ENCODE peak calls at places on chromosomes 11 and 22, in nine cellular contexts. One of them, this sample, is unnamed. For H3K9me3, the result is how much of the 10 kb centered on the place peaks cover.

GRCh38 chr22:24187731-24188644 is 6.7 kb downstream of the SUSD2 start:
- DNase-seq in CD4-positive, alpha-beta memory T cell: no peak
- DNase-seq in cardiac muscle cell: no peak
- DNase-seq in aorta: peak
- DNase-seq in uterus: no peak
- DNase-seq in left ventricle myocardium inferior: peak
- DNase-seq in endodermal cell: no peak
- DNase-seq in K562: no peak
- DNase-seq in CD4-positive, alpha-beta T cell: no peak
- DNase-seq in this sample: no peak

GRCh38 chr22:44325718-44326548 is 13.2 kb upstream of the SHISAL1 start:
- DNase-seq in CD4-positive, alpha-beta memory T cell: no peak
- DNase-seq in cardiac muscle cell: peak
- DNase-seq in aorta: no peak
- DNase-seq in uterus: no peak
- DNase-seq in left ventricle myocardium inferior: no peak
- DNase-seq in endodermal cell: no peak
- DNase-seq in K562: no peak
- DNase-seq in CD4-positive, alpha-beta T cell: no peak
- DNase-seq in this sample: no peak

GRCh38 chr22:46072981-46073682 is 77.2 kb upstream of the PPARA start:
- DNase-seq in CD4-positive, alpha-beta memory T cell: no peak
- DNase-seq in cardiac muscle cell: no peak
- DNase-seq in aorta: peak
- DNase-seq in uterus: peak
- DNase-seq in left ventricle myocardium inferior: peak
- DNase-seq in endodermal cell: no peak
- DNase-seq in K562: no peak
- DNase-seq in CD4-positive, alpha-beta T cell: no peak
- DNase-seq in this sample: no peak

GRCh38 chr11:10605941-10606381 is 37.5 kb upstream of the LYVE1 start:
- DNase-seq in CD4-positive, alpha-beta memory T cell: no peak
- DNase-seq in cardiac muscle cell: peak
- DNase-seq in aorta: peak
- DNase-seq in uterus: no peak
- DNase-seq in left ventricle myocardium inferior: peak
- DNase-seq in endodermal cell: peak
- DNase-seq in K562: peak
- DNase-seq in CD4-positive, alpha-beta T cell: no peak
- DNase-seq in this sample: no peak

GRCh38 chr11:32279672-32280071 is 155.7 kb downstream of the WT1 start:
- DNase-seq in CD4-positive, alpha-beta memory T cell: no peak
- DNase-seq in cardiac muscle cell: no peak
- DNase-seq in aorta: no peak
- DNase-seq in uterus: no peak
- DNase-seq in left ventricle myocardium inferior: no peak
- DNase-seq in endodermal cell: peak
- DNase-seq in K562: no peak
- DNase-seq in CD4-positive, alpha-beta T cell: no peak
- DNase-seq in this sample: no peak

GRCh38 chr11:59192446-59193020 is 20.2 kb downstream of the MPEG1 start:
- DNase-seq in CD4-positive, alpha-beta memory T cell: no peak
- DNase-seq in cardiac muscle cell: no peak
- DNase-seq in aorta: no peak
- DNase-seq in uterus: no peak
- DNase-seq in left ventricle myocardium inferior: no peak
- DNase-seq in endodermal cell: no peak
- DNase-seq in K562: no peak
- DNase-seq in CD4-positive, alpha-beta T cell: no peak
- DNase-seq in this sample: no peak

GRCh38 chr11:64000740-64001514 is 14.7 kb downstream of the OTUB1 start:
- DNase-seq in CD4-positive, alpha-beta memory T cell: no peak
- DNase-seq in cardiac muscle cell: no peak
- DNase-seq in aorta: no peak
- DNase-seq in uterus: no peak
- DNase-seq in left ventricle myocardium inferior: no peak
- DNase-seq in endodermal cell: no peak
- DNase-seq in K562: no peak
- DNase-seq in CD4-positive, alpha-beta T cell: no peak
- DNase-seq in this sample: no peak

GRCh38 chr11:118488480-118489109 is 38.7 kb upstream of the TTC36 start:
- DNase-seq in CD4-positive, alpha-beta memory T cell: peak
- DNase-seq in cardiac muscle cell: peak
- DNase-seq in aorta: peak
- DNase-seq in uterus: peak
- DNase-seq in left ventricle myocardium inferior: peak
- DNase-seq in endodermal cell: peak
- DNase-seq in K562: peak
- DNase-seq in CD4-positive, alpha-beta T cell: peak
- DNase-seq in this sample: peak

GRCh38 chr11:131038597-131038996 is 122.3 kb upstream of the SNX19 start:
- DNase-seq in CD4-positive, alpha-beta memory T cell: no peak
- DNase-seq in cardiac muscle cell: peak
- DNase-seq in aorta: no peak
- DNase-seq in uterus: no peak
- DNase-seq in left ventricle myocardium inferior: no peak
- DNase-seq in endodermal cell: peak
- DNase-seq in K562: peak
- DNase-seq in CD4-positive, alpha-beta T cell: no peak
- DNase-seq in this sample: no peak

GRCh38 chr11:72235351-72236057 is 8.5 kb downstream of the PHOX2A start:
- DNase-seq in CD4-positive, alpha-beta memory T cell: no peak
- DNase-seq in cardiac muscle cell: no peak
- DNase-seq in aorta: no peak
- DNase-seq in uterus: no peak
- DNase-seq in left ventricle myocardium inferior: no peak
- DNase-seq in endodermal cell: peak
- DNase-seq in K562: no peak
- DNase-seq in CD4-positive, alpha-beta T cell: no peak
- DNase-seq in this sample: no peak

GRCh38 chr22:27680636-27681035 is 120.9 kb downstream of the MN1 start:
- DNase-seq in CD4-positive, alpha-beta memory T cell: no peak
- DNase-seq in cardiac muscle cell: no peak
- DNase-seq in aorta: no peak
- DNase-seq in uterus: no peak
- DNase-seq in left ventricle myocardium inferior: no peak
- DNase-seq in endodermal cell: no peak
- DNase-seq in K562: no peak
- DNase-seq in CD4-positive, alpha-beta T cell: no peak
- DNase-seq in this sample: no peak

GRCh38 chr22:20566420-20567260 is 59.2 kb downstream of the MED15 start:
- DNase-seq in CD4-positive, alpha-beta memory T cell: peak
- DNase-seq in cardiac muscle cell: peak
- DNase-seq in aorta: no peak
- DNase-seq in uterus: peak
- DNase-seq in left ventricle myocardium inferior: peak
- DNase-seq in endodermal cell: no peak
- DNase-seq in K562: no peak
- DNase-seq in CD4-positive, alpha-beta T cell: peak
- DNase-seq in this sample: peak

GRCh38 chr11:69049490-69049867 is 747 bp downstream of the TPCN2 start:
- DNase-seq in CD4-positive, alpha-beta memory T cell: peak
- DNase-seq in cardiac muscle cell: no peak
- DNase-seq in aorta: no peak
- DNase-seq in uterus: no peak
- DNase-seq in left ventricle myocardium inferior: no peak
- DNase-seq in endodermal cell: no peak
- DNase-seq in K562: peak
- DNase-seq in CD4-positive, alpha-beta T cell: no peak
- DNase-seq in this sample: no peak

GRCh38 chr11:112132737-112133136 is 31.2 kb downstream of the IL18 start:
- DNase-seq in CD4-positive, alpha-beta memory T cell: no peak
- DNase-seq in cardiac muscle cell: no peak
- DNase-seq in aorta: no peak
- DNase-seq in uterus: no peak
- DNase-seq in left ventricle myocardium inferior: no peak
- DNase-seq in endodermal cell: no peak
- DNase-seq in K562: no peak
- DNase-seq in CD4-positive, alpha-beta T cell: no peak
- DNase-seq in this sample: no peak

GRCh38 chr22:22059476-22060002 is 77.0 kb upstream of the TOP3B start:
- DNase-seq in CD4-positive, alpha-beta memory T cell: no peak
- DNase-seq in cardiac muscle cell: no peak
- DNase-seq in aorta: no peak
- DNase-seq in uterus: no peak
- DNase-seq in left ventricle myocardium inferior: no peak
- DNase-seq in endodermal cell: no peak
- DNase-seq in K562: no peak
- DNase-seq in CD4-positive, alpha-beta T cell: no peak
- DNase-seq in this sample: no peak

GRCh38 chr11:46248270-46249102 is 29.0 kb upstream of the CREB3L1 start:
- DNase-seq in CD4-positive, alpha-beta memory T cell: no peak
- DNase-seq in cardiac muscle cell: peak
- DNase-seq in aorta: no peak
- DNase-seq in uterus: no peak
- DNase-seq in left ventricle myocardium inferior: no peak
- DNase-seq in endodermal cell: peak
- DNase-seq in K562: peak
- DNase-seq in CD4-positive, alpha-beta T cell: no peak
- DNase-seq in this sample: no peak

GRCh38 chr11:73648629-73649046 is 2.3 kb downstream of the PLEKHB1 start:
- DNase-seq in CD4-positive, alpha-beta memory T cell: no peak
- DNase-seq in cardiac muscle cell: no peak
- DNase-seq in aorta: no peak
- DNase-seq in uterus: no peak
- DNase-seq in left ventricle myocardium inferior: no peak
- DNase-seq in endodermal cell: no peak
- DNase-seq in K562: no peak
- DNase-seq in CD4-positive, alpha-beta T cell: no peak
- DNase-seq in this sample: no peak
- H3K9me3 ChIP-seq in CD4-positive, alpha-beta memory T cell: under half
- H3K9me3 ChIP-seq in cardiac muscle cell: under half
- H3K9me3 ChIP-seq in aorta: under half
- H3K9me3 ChIP-seq in uterus: under half
- H3K9me3 ChIP-seq in left ventricle myocardium inferior: under half
- H3K9me3 ChIP-seq in endodermal cell: under half
- H3K9me3 ChIP-seq in K562: under half
- H3K9me3 ChIP-seq in CD4-positive, alpha-beta T cell: under half
- H3K9me3 ChIP-seq in this sample: under half

GRCh38 chr11:55263081-55263480 is 1.1 kb downstream of the TRIM48 start:
- DNase-seq in CD4-positive, alpha-beta memory T cell: no peak
- DNase-seq in cardiac muscle cell: no peak
- DNase-seq in aorta: no peak
- DNase-seq in uterus: no peak
- DNase-seq in left ventricle myocardium inferior: no peak
- DNase-seq in endodermal cell: no peak
- DNase-seq in K562: no peak
- DNase-seq in CD4-positive, alpha-beta T cell: no peak
- DNase-seq in this sample: no peak
- H3K9me3 ChIP-seq in CD4-positive, alpha-beta memory T cell: under half
- H3K9me3 ChIP-seq in cardiac muscle cell: under half
- H3K9me3 ChIP-seq in aorta: under half
- H3K9me3 ChIP-seq in uterus: under half
- H3K9me3 ChIP-seq in left ventricle myocardium inferior: under half
- H3K9me3 ChIP-seq in endodermal cell: half or more
- H3K9me3 ChIP-seq in K562: under half
- H3K9me3 ChIP-seq in CD4-positive, alpha-beta T cell: under half
- H3K9me3 ChIP-seq in this sample: under half

GRCh38 chr22:47567741-47568140 is 805.3 kb downstream of the TBC1D22A start:
- DNase-seq in CD4-positive, alpha-beta memory T cell: no peak
- DNase-seq in cardiac muscle cell: no peak
- DNase-seq in aorta: no peak
- DNase-seq in uterus: no peak
- DNase-seq in left ventricle myocardium inferior: no peak
- DNase-seq in endodermal cell: no peak
- DNase-seq in K562: no peak
- DNase-seq in CD4-positive, alpha-beta T cell: no peak
- DNase-seq in this sample: no peak
- H3K9me3 ChIP-seq in CD4-positive, alpha-beta memory T cell: under half
- H3K9me3 ChIP-seq in cardiac muscle cell: under half
- H3K9me3 ChIP-seq in aorta: under half
- H3K9me3 ChIP-seq in uterus: under half
- H3K9me3 ChIP-seq in left ventricle myocardium inferior: under half
- H3K9me3 ChIP-seq in endodermal cell: under half
- H3K9me3 ChIP-seq in K562: under half
- H3K9me3 ChIP-seq in CD4-positive, alpha-beta T cell: under half
- H3K9me3 ChIP-seq in this sample: under half

GRCh38 chr11:42200311-42200710 is 740.9 kb upstream of the LRRC4C start:
- DNase-seq in CD4-positive, alpha-beta memory T cell: no peak
- DNase-seq in cardiac muscle cell: no peak
- DNase-seq in aorta: no peak
- DNase-seq in uterus: no peak
- DNase-seq in left ventricle myocardium inferior: no peak
- DNase-seq in endodermal cell: no peak
- DNase-seq in K562: no peak
- DNase-seq in CD4-positive, alpha-beta T cell: no peak
- DNase-seq in this sample: no peak
- H3K9me3 ChIP-seq in CD4-positive, alpha-beta memory T cell: under half
- H3K9me3 ChIP-seq in cardiac muscle cell: under half
- H3K9me3 ChIP-seq in aorta: under half
- H3K9me3 ChIP-seq in uterus: under half
- H3K9me3 ChIP-seq in left ventricle myocardium inferior: under half
- H3K9me3 ChIP-seq in endodermal cell: under half
- H3K9me3 ChIP-seq in K562: under half
- H3K9me3 ChIP-seq in CD4-positive, alpha-beta T cell: under half
- H3K9me3 ChIP-seq in this sample: under half

GRCh38 chr11:2649400-2649799 is 50.4 kb downstream of the KCNQ1OT1 start:
- DNase-seq in CD4-positive, alpha-beta memory T cell: no peak
- DNase-seq in cardiac muscle cell: no peak
- DNase-seq in aorta: no peak
- DNase-seq in uterus: no peak
- DNase-seq in left ventricle myocardium inferior: no peak
- DNase-seq in endodermal cell: no peak
- DNase-seq in K562: no peak
- DNase-seq in CD4-positive, alpha-beta T cell: no peak
- DNase-seq in this sample: no peak

GRCh38 chr11:2651054-2651617 is 48.7 kb downstream of the KCNQ1OT1 start:
- DNase-seq in CD4-positive, alpha-beta memory T cell: no peak
- DNase-seq in cardiac muscle cell: no peak
- DNase-seq in aorta: no peak
- DNase-seq in uterus: no peak
- DNase-seq in left ventricle myocardium inferior: no peak
- DNase-seq in endodermal cell: no peak
- DNase-seq in K562: no peak
- DNase-seq in CD4-positive, alpha-beta T cell: no peak
- DNase-seq in this sample: no peak

GRCh38 chr11:2649848-2650247 is 49.9 kb downstream of the KCNQ1OT1 start:
- DNase-seq in CD4-positive, alpha-beta memory T cell: no peak
- DNase-seq in cardiac muscle cell: no peak
- DNase-seq in aorta: no peak
- DNase-seq in uterus: no peak
- DNase-seq in left ventricle myocardium inferior: no peak
- DNase-seq in endodermal cell: no peak
- DNase-seq in K562: no peak
- DNase-seq in CD4-positive, alpha-beta T cell: no peak
- DNase-seq in this sample: no peak

GRCh38 chr11:2651826-2652237 is 48.0 kb downstream of the KCNQ1OT1 start:
- DNase-seq in CD4-positive, alpha-beta memory T cell: no peak
- DNase-seq in cardiac muscle cell: no peak
- DNase-seq in aorta: no peak
- DNase-seq in uterus: no peak
- DNase-seq in left ventricle myocardium inferior: peak
- DNase-seq in endodermal cell: no peak
- DNase-seq in K562: no peak
- DNase-seq in CD4-positive, alpha-beta T cell: no peak
- DNase-seq in this sample: no peak

GRCh38 chr11:2650343-2650867 is 49.4 kb downstream of the KCNQ1OT1 start:
- DNase-seq in CD4-positive, alpha-beta memory T cell: no peak
- DNase-seq in cardiac muscle cell: no peak
- DNase-seq in aorta: no peak
- DNase-seq in uterus: no peak
- DNase-seq in left ventricle myocardium inferior: no peak
- DNase-seq in endodermal cell: no peak
- DNase-seq in K562: no peak
- DNase-seq in CD4-positive, alpha-beta T cell: no peak
- DNase-seq in this sample: no peak
- H3K9me3 ChIP-seq in CD4-positive, alpha-beta memory T cell: under half
- H3K9me3 ChIP-seq in cardiac muscle cell: under half
- H3K9me3 ChIP-seq in aorta: under half
- H3K9me3 ChIP-seq in uterus: under half
- H3K9me3 ChIP-seq in left ventricle myocardium inferior: half or more
- H3K9me3 ChIP-seq in endodermal cell: half or more
- H3K9me3 ChIP-seq in K562: under half
- H3K9me3 ChIP-seq in CD4-positive, alpha-beta T cell: under half
- H3K9me3 ChIP-seq in this sample: under half

GRCh38 chr11:133827556-133827955 is 17.8 kb downstream of the SPATA19 start:
- DNase-seq in CD4-positive, alpha-beta memory T cell: no peak
- DNase-seq in cardiac muscle cell: no peak
- DNase-seq in aorta: no peak
- DNase-seq in uterus: no peak
- DNase-seq in left ventricle myocardium inferior: no peak
- DNase-seq in endodermal cell: no peak
- DNase-seq in K562: no peak
- DNase-seq in CD4-positive, alpha-beta T cell: no peak
- DNase-seq in this sample: no peak
- H3K9me3 ChIP-seq in CD4-positive, alpha-beta memory T cell: under half
- H3K9me3 ChIP-seq in cardiac muscle cell: under half
- H3K9me3 ChIP-seq in aorta: under half
- H3K9me3 ChIP-seq in uterus: under half
- H3K9me3 ChIP-seq in left ventricle myocardium inferior: under half
- H3K9me3 ChIP-seq in endodermal cell: under half
- H3K9me3 ChIP-seq in K562: under half
- H3K9me3 ChIP-seq in CD4-positive, alpha-beta T cell: under half
- H3K9me3 ChIP-seq in this sample: under half

This sample was measured in T-helper 17 cell.